ENCODE peak calls at places on chromosomes 4 and X, in seven cellular contexts. One of them, this sample, is unnamed.
A peak's percentile ranks its signal among the peaks of the same experiment; 100 is the strongest.

GRCh38 chr4:142886566-142886965 is 40.5 kb upstream of the INPP4B start:
- DNase-seq in midbrain: no peak
- DNase-seq in effector memory CD4-positive, alpha-beta T cell: no peak
- DNase-seq in KBM-7: no peak
- DNase-seq in adrenal gland: no peak
- DNase-seq in T-cell: no peak
- DNase-seq in NCI-H510A: no peak
- DNase-seq in this sample: no peak

GRCh38 chr4:24419147-24420034 is 165.0 kb downstream of the DHX15 start:
- DNase-seq in T-cell: peak; percentile 32
- DNase-seq in effector memory CD4-positive, alpha-beta T cell: no peak
- DNase-seq in KBM-7: peak; percentile 75
- DNase-seq in adrenal gland: peak; percentile 74
- DNase-seq in midbrain: peak; percentile 58
- DNase-seq in NCI-H510A: no peak
- DNase-seq in this sample: no peak

GRCh38 chrX:115531818-115532403 is 29.1 kb upstream of the PLS3 start:
- DNase-seq in T-cell: no peak
- DNase-seq in NCI-H510A: no peak
- DNase-seq in KBM-7: no peak
- DNase-seq in midbrain: no peak
- DNase-seq in adrenal gland: no peak
- DNase-seq in effector memory CD4-positive, alpha-beta T cell: no peak
- DNase-seq in this sample: no peak

GRCh38 chr4:54661686-54662085 is 3.9 kb downstream of the KIT start:
- DNase-seq in midbrain: no peak
- DNase-seq in KBM-7: no peak
- DNase-seq in effector memory CD4-positive, alpha-beta T cell: no peak
- DNase-seq in T-cell: no peak
- DNase-seq in adrenal gland: no peak
- DNase-seq in NCI-H510A: no peak
- DNase-seq in this sample: no peak

GRCh38 chrX:115047181-115047580 is 29.8 kb upstream of the IL13RA2 start:
- DNase-seq in adrenal gland: no peak
- DNase-seq in T-cell: no peak
- DNase-seq in midbrain: no peak
- DNase-seq in NCI-H510A: no peak
- DNase-seq in effector memory CD4-positive, alpha-beta T cell: no peak
- DNase-seq in KBM-7: no peak
- DNase-seq in this sample: no peak

GRCh38 chr4:1406946-1407656 is 859 bp upstream of the NKX1-1 start:
- DNase-seq in adrenal gland: no peak
- DNase-seq in midbrain: no peak
- DNase-seq in KBM-7: no peak
- DNase-seq in effector memory CD4-positive, alpha-beta T cell: no peak
- DNase-seq in T-cell: no peak
- DNase-seq in NCI-H510A: no peak
- DNase-seq in this sample: no peak

GRCh38 chr4:37662861-37663390 is 23.2 kb downstream of the RELL1 start:
- DNase-seq in T-cell: no peak
- DNase-seq in midbrain: no peak
- DNase-seq in adrenal gland: peak; percentile 39
- DNase-seq in NCI-H510A: no peak
- DNase-seq in KBM-7: no peak
- DNase-seq in effector memory CD4-positive, alpha-beta T cell: no peak
- DNase-seq in this sample: no peak

GRCh38 chrX:51802917-51803688 is 59.9 kb downstream of the GSPT2 start:
- DNase-seq in effector memory CD4-positive, alpha-beta T cell: no peak
- DNase-seq in KBM-7: peak; percentile 5
- DNase-seq in T-cell: peak; percentile 30
- DNase-seq in NCI-H510A: peak; percentile 33
- DNase-seq in midbrain: peak; percentile 49
- DNase-seq in adrenal gland: peak; percentile 39
- DNase-seq in this sample: peak; percentile 70

GRCh38 chr4:25215506-25215905 is 18.3 kb upstream of the PI4K2B start:
- DNase-seq in effector memory CD4-positive, alpha-beta T cell: no peak
- DNase-seq in NCI-H510A: no peak
- DNase-seq in midbrain: no peak
- DNase-seq in adrenal gland: no peak
- DNase-seq in T-cell: no peak
- DNase-seq in KBM-7: no peak
- DNase-seq in this sample: no peak

GRCh38 chr4:15756361-15756861 is 21.7 kb upstream of the CD38 start:
- DNase-seq in adrenal gland: no peak
- DNase-seq in effector memory CD4-positive, alpha-beta T cell: peak; percentile 56
- DNase-seq in T-cell: peak; percentile 35
- DNase-seq in midbrain: no peak
- DNase-seq in NCI-H510A: no peak
- DNase-seq in KBM-7: peak; percentile 92
- DNase-seq in this sample: no peak

GRCh38 chr4:122364700-122365404 is 14.0 kb upstream of the ADAD1 start:
- DNase-seq in KBM-7: no peak
- DNase-seq in T-cell: no peak
- DNase-seq in midbrain: no peak
- DNase-seq in effector memory CD4-positive, alpha-beta T cell: no peak
- DNase-seq in NCI-H510A: peak; percentile 58
- DNase-seq in adrenal gland: no peak
- DNase-seq in this sample: peak; percentile 3

GRCh38 chrX:13685126-13685763 is 3.7 kb upstream of the RAB9A start:
- DNase-seq in KBM-7: no peak
- DNase-seq in midbrain: no peak
- DNase-seq in effector memory CD4-positive, alpha-beta T cell: no peak
- DNase-seq in T-cell: no peak
- DNase-seq in adrenal gland: peak; percentile 47
- DNase-seq in NCI-H510A: no peak
- DNase-seq in this sample: no peak

GRCh38 chrX:9770319-9770718 is 4.7 kb upstream of the GPR143 start:
- DNase-seq in midbrain: no peak
- DNase-seq in effector memory CD4-positive, alpha-beta T cell: no peak
- DNase-seq in adrenal gland: no peak
- DNase-seq in KBM-7: peak; percentile 49
- DNase-seq in NCI-H510A: no peak
- DNase-seq in T-cell: no peak
- DNase-seq in this sample: no peak

GRCh38 chr4:22029803-22030202 is 81.2 kb upstream of the KCNIP4 start:
- DNase-seq in T-cell: no peak
- DNase-seq in adrenal gland: no peak
- DNase-seq in midbrain: no peak
- DNase-seq in NCI-H510A: no peak
- DNase-seq in effector memory CD4-positive, alpha-beta T cell: no peak
- DNase-seq in KBM-7: no peak
- DNase-seq in this sample: peak; percentile 81

GRCh38 chrX:118603981-118604380 is 108.4 kb downstream of the DOCK11 start:
- DNase-seq in effector memory CD4-positive, alpha-beta T cell: peak; percentile 0
- DNase-seq in KBM-7: peak; percentile 86
- DNase-seq in T-cell: no peak
- DNase-seq in adrenal gland: peak; percentile 42
- DNase-seq in midbrain: peak; percentile 63
- DNase-seq in NCI-H510A: peak; percentile 4
- DNase-seq in this sample: no peak

GRCh38 chr4:140004580-140005314 is 149.2 kb downstream of the MAML3 start:
- DNase-seq in adrenal gland: peak; percentile 72
- DNase-seq in NCI-H510A: peak; percentile 3
- DNase-seq in KBM-7: no peak
- DNase-seq in T-cell: no peak
- DNase-seq in midbrain: peak; percentile 53
- DNase-seq in effector memory CD4-positive, alpha-beta T cell: no peak
- DNase-seq in this sample: peak; percentile 58

GRCh38 chrX:14440109-14440508 is 89.2 kb upstream of the GLRA2 start:
- DNase-seq in midbrain: no peak
- DNase-seq in effector memory CD4-positive, alpha-beta T cell: no peak
- DNase-seq in adrenal gland: no peak
- DNase-seq in T-cell: no peak
- DNase-seq in KBM-7: no peak
- DNase-seq in NCI-H510A: no peak
- DNase-seq in this sample: no peak

This sample was measured in DMS153.